ENCODE peak calls at places on chromosome 20, in nine cellular contexts. O is epithelial cell of esophagus, W is EL, X is progenitor cell of endocrine pancreas, B is NCI-H774, H is Panc1, S is HT1080, U is lung microvascular endothelial cell, T is T1000. E is an unnamed sample.
A peak's percentile ranks its signal among the peaks of the same experiment; 100 is the strongest.

GRCh38 chr20:8757146-8757545 is 311.7 kb upstream of the PLCB4 start:
- DNase-seq in U (peak; percentile 54), B (no peak), T (no peak), W (peak; percentile 89), X (no peak), S (peak; percentile 87), H (no peak), O (no peak), E (peak; percentile 66)

GRCh38 chr20:38727602-38728236 is 3.4 kb downstream of the SLC32A1 start:
- DNase-seq in T (no peak), X (no peak), U (no peak), H (no peak), W (no peak), S (no peak), O (no peak), B (no peak), E (no peak)

GRCh38 chr20:48769111-48769879 is 58.5 kb downstream of the PREX1 start:
- DNase-seq in X (no peak), T (no peak), W (no peak), B (no peak), H (no peak), O (no peak), U (no peak), S (no peak), E (no peak)

GRCh38 chr20:7938058-7938457 is 2.2 kb downstream of the HAO1 start:
- DNase-seq in H (no peak), O (no peak), T (no peak), X (no peak), W (no peak), S (no peak), U (no peak), B (no peak), E (no peak)

GRCh38 chr20:62117658-62118057 is 4.6 kb upstream of the LSM14B start:
- DNase-seq in H (no peak), O (no peak), S (no peak), U (no peak), W (no peak), B (no peak), X (no peak), T (no peak), E (no peak)

GRCh38 chr20:33843854-33844253 is 32.7 kb downstream of the CHMP4B start:
- DNase-seq in O (no peak), W (no peak), X (no peak), H (no peak), U (no peak), B (no peak), S (no peak), T (no peak), E (no peak)

GRCh38 chr20:48445827-48446226 is 382.0 kb downstream of the PREX1 start:
- DNase-seq in U (no peak), X (no peak), B (no peak), O (no peak), W (no peak), S (no peak), T (no peak), H (no peak), E (no peak)

GRCh38 chr20:20411841-20412240 is 43.9 kb downstream of the INSM1 start:
- DNase-seq in T (no peak), S (no peak), B (no peak), U (no peak), O (no peak), X (no peak), H (no peak), W (no peak), E (no peak)

GRCh38 chr20:36344517-36345132 is 38.5 kb downstream of the DLGAP4 start:
- DNase-seq in H (no peak), O (peak; percentile 72), X (peak; percentile 81), W (peak; percentile 49), B (no peak), U (peak; percentile 58), T (peak; percentile 57), S (no peak), E (peak; percentile 23)

GRCh38 chr20:23078994-23079364 is 7.1 kb downstream of the CD93 start:
- DNase-seq in T (no peak), H (no peak), W (no peak), B (peak; percentile 65), O (no peak), S (no peak), U (no peak), X (no peak), E (no peak)

GRCh38 chr20:62949887-62950286 is 2.6 kb upstream of the SLC17A9 start:
- DNase-seq in X (no peak), B (no peak), O (no peak), T (no peak), W (no peak), S (no peak), H (no peak), U (no peak), E (no peak)

GRCh38 chr20:63132715-63133471 is 83.0 kb downstream of the YTHDF1 start:
- DNase-seq in B (no peak), U (no peak), T (no peak), W (no peak), S (no peak), X (no peak), O (no peak), H (no peak), E (no peak)

GRCh38 chr20:36096404-36096799 is 58.1 kb upstream of the EPB41L1 start:
- DNase-seq in H (no peak), T (no peak), B (no peak), S (no peak), U (no peak), O (no peak), W (no peak), X (no peak), E (peak; percentile 56)

GRCh38 chr20:44411020-44411756 is 55.7 kb downstream of the HNF4A start:
- DNase-seq in W (no peak), X (no peak), O (no peak), U (no peak), B (no peak), T (no peak), H (no peak), S (no peak), E (no peak)

GRCh38 chr20:34023937-34024732 is 30.4 kb downstream of the RALY start:
- DNase-seq in S (no peak), B (no peak), X (no peak), U (no peak), T (no peak), H (no peak), O (no peak), W (no peak), E (no peak)

GRCh38 chr20:63183422-63184146 is 32.3 kb downstream of the YTHDF1 start:
- DNase-seq in W (peak; percentile 38), H (peak; percentile 25), T (no peak), X (peak; percentile 54), B (no peak), U (peak; percentile 41), S (no peak), O (peak; percentile 57), E (peak; percentile 30)

GRCh38 chr20:47950103-47950502 is 164.8 kb upstream of the SULF2 start:
- DNase-seq in B (no peak), X (no peak), S (peak; percentile 61), H (no peak), W (peak; percentile 48), U (peak; percentile 93), O (peak; percentile 80), T (no peak), E (peak; percentile 69)

GRCh38 chr20:39876974-39877615 is 811.9 kb downstream of the MAFB start:
- DNase-seq in O (no peak), H (no peak), U (no peak), S (no peak), X (no peak), W (peak; percentile 22), T (no peak), B (peak; percentile 43), E (peak; percentile 43)

GRCh38 chr20:59933296-59933848 is at the start of gene SYCP2:
- DNase-seq in X (no peak), B (no peak), T (no peak), W (no peak), S (no peak), H (no peak), U (peak; percentile 18), O (peak; percentile 33), E (peak; percentile 62)

GRCh38 chr20:44780226-44780625 is 30.1 kb downstream of the RIMS4 start:
- DNase-seq in H (no peak), U (peak; percentile 61), T (peak; percentile 15), S (no peak), W (peak; percentile 50), X (peak; percentile 66), B (no peak), O (peak; percentile 73), E (peak; percentile 38)

GRCh38 chr20:33210371-33210770 is 6.8 kb upstream of the BPIFA3 start:
- DNase-seq in O (no peak), S (no peak), B (no peak), U (no peak), H (no peak), W (no peak), X (no peak), T (no peak), E (no peak)

GRCh38 chr20:51457281-51457932 is 85.1 kb downstream of the NFATC2 start:
- DNase-seq in X (no peak), S (peak; percentile 92), T (peak; percentile 72), W (peak; percentile 80), H (no peak), O (peak; percentile 79), U (peak; percentile 80), B (no peak), E (peak; percentile 96)

GRCh38 chr20:57388953-57389694 is 2.1 kb upstream of the RBM38 start:
- DNase-seq in S (no peak), B (peak; percentile 75), T (no peak), U (peak; percentile 53), O (peak; percentile 80), W (peak; percentile 40), H (no peak), X (peak; percentile 54), E (peak; percentile 67)